ENCODE peak calls at places on chromosomes 12 and 14, in eight cellular contexts. U is keratinocyte, K is cardiac muscle cell, M is epithelial cell of esophagus, X is CD14-positive monocyte, H is body of pancreas, F is HepG2, S is natural killer cell. Q is an unnamed sample.

GRCh38 chr12:11902525-11902875 is 168.2 kb upstream of the BCL2L14 start:
- DNase-seq in U (no peak), K (no peak), M (no peak), X (no peak), H (no peak), F (no peak), S (no peak), Q (no peak)

GRCh38 chr12:123142948-123143752 is 7.7 kb downstream of the PITPNM2 start:
- DNase-seq in U (no peak), K (peak; percentile 16), M (no peak), X (peak; percentile 57), H (no peak), F (peak; percentile 66), S (no peak), Q (peak; percentile 59)

GRCh38 chr12:121490401-121491257 is 90.2 kb downstream of the KDM2B start:
- DNase-seq in U (no peak), K (no peak), M (no peak), X (no peak), H (no peak), F (peak; percentile 95), S (no peak), Q (peak; percentile 49)

GRCh38 chr12:94062194-94062593 is 86.2 kb upstream of the PLXNC1 start:
- DNase-seq in U (no peak), K (no peak), M (no peak), X (no peak), H (no peak), F (no peak), S (no peak), Q (no peak)

GRCh38 chr12:83016226-83016835 is 329.6 kb downstream of the TMTC2 start:
- DNase-seq in U (peak; percentile 25), K (peak; percentile 27), M (peak; percentile 92), X (no peak), H (peak; percentile 71), F (peak; percentile 5), S (no peak), Q (no peak)

GRCh38 chr12:100504820-100505219 is 31.2 kb downstream of the NR1H4 start:
- DNase-seq in U (no peak), K (no peak), M (no peak), X (no peak), H (peak; percentile 45), F (no peak), S (no peak), Q (peak; percentile 75)

GRCh38 chr14:101226603-101227425 is 323.3 kb upstream of the RTL1 start:
- DNase-seq in U (no peak), K (no peak), M (no peak), X (no peak), H (peak; percentile 40), F (peak; percentile 72), S (no peak), Q (no peak)

GRCh38 chr12:131803995-131804521 is 24.1 kb upstream of the MMP17 start:
- DNase-seq in U (no peak), K (no peak), M (no peak), X (no peak), H (no peak), F (no peak), S (no peak), Q (no peak)

GRCh38 chr12:6867407-6868210 is at the start of gene TPI1:
- DNase-seq in U (no peak), K (peak; percentile 89), M (peak; percentile 81), X (peak; percentile 80), H (peak; percentile 85), F (peak; percentile 39), S (peak; percentile 66), Q (peak; percentile 94)

GRCh38 chr12:116539905-116540482 is 19.2 kb upstream of the MAP1LC3B2 start:
- DNase-seq in U (no peak), K (peak; percentile 37), M (peak; percentile 66), X (no peak), H (peak; percentile 76), F (no peak), S (no peak), Q (no peak)

GRCh38 chr14:23551266-23552028 is at the start of gene ZFHX2:
- DNase-seq in U (no peak), K (peak; percentile 90), M (peak; percentile 59), X (no peak), H (peak; percentile 90), F (peak; percentile 92), S (peak; percentile 54), Q (peak; percentile 92)

GRCh38 chr12:121795029-121795977 is 1.8 kb upstream of the RHOF start:
- DNase-seq in U (no peak), K (peak; percentile 85), M (peak; percentile 84), X (peak; percentile 83), H (peak; percentile 94), F (peak; percentile 83), S (peak; percentile 89), Q (peak; percentile 92)

GRCh38 chr12:104676636-104677035 is 219.9 kb downstream of the CHST11 start:
- DNase-seq in U (no peak), K (no peak), M (no peak), X (no peak), H (no peak), F (no peak), S (no peak), Q (no peak)

GRCh38 chr14:69153848-69154208 is 909 bp upstream of the DCAF5 start:
- DNase-seq in U (no peak), K (peak; percentile 45), M (peak; percentile 15), X (no peak), H (peak; percentile 50), F (peak; percentile 9), S (no peak), Q (no peak)

GRCh38 chr14:24871302-24871701 is 178.6 kb downstream of the STXBP6 start:
- DNase-seq in U (no peak), K (no peak), M (peak; percentile 1), X (no peak), H (no peak), F (peak; percentile 87), S (no peak), Q (no peak)

GRCh38 chr12:4286228-4286627 is 12.7 kb downstream of the CCND2 start:
- DNase-seq in U (no peak), K (no peak), M (no peak), X (peak; percentile 72), H (no peak), F (no peak), S (no peak), Q (no peak)

GRCh38 chr12:69534389-69534822 is 50.9 kb upstream of the CCT2 start:
- DNase-seq in U (peak; percentile 56), K (peak; percentile 83), M (peak; percentile 98), X (no peak), H (peak; percentile 24), F (peak; percentile 6), S (no peak), Q (no peak)

GRCh38 chr14:75495882-75496281 is 26.4 kb upstream of the BATF start:
- DNase-seq in U (no peak), K (no peak), M (no peak), X (no peak), H (no peak), F (no peak), S (no peak), Q (no peak)

GRCh38 chr14:101687756-101688546 is 73.6 kb upstream of the PPP2R5C start:
- DNase-seq in U (no peak), K (no peak), M (peak; percentile 34), X (no peak), H (no peak), F (no peak), S (no peak), Q (no peak)

DNA sequence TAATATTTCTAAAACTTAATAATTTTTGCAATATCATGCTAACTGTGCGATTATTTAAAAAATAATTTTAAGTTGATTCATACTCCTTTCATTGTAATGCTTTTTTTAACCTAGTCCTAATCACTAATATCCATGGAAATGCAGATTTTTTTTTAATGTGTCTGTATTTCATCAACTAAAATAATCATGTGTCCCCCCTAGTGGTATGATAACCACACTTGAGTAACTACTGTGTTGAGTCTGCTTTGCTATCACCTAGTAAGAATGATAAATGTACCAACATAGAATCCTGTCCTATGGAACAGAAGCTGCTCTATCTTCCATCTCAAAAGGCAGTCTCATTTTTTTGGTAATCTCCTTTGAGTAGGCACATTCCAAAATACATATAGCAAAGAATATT is 19.1 kb upstream of the SYNE2 start:
- DNase-seq in U (no peak), K (no peak), M (no peak), X (no peak), H (no peak), F (no peak), S (no peak), Q (no peak)
- TF ChIP-seq CTCF in U (no peak), K (no peak), M (no peak), X (no peak), H (no peak), F (no peak), S (no peak), Q (no peak)

DNA sequence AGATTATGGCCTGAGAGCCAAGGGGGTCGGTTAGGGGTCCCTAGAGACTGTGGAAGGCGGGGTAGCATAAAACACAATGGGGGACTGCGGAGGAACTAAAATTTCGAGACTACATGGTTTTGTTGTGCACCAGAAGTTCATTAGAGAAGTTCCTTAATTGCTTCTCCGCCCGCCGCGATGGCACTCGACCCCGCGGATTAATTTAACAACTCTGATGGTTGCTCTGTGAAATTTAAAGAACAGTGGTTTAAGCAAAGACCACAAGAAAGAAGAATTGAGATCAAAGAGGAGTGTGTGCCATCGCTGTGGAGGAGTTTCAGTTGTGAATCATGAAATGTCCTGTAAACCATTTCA is 1.4 kb upstream of the CCDC88C start:
- DNase-seq in U (no peak), K (no peak), M (no peak), X (no peak), H (no peak), F (no peak), S (no peak), Q (peak; percentile 55)
- TF ChIP-seq CTCF in U (no peak), K (no peak), M (no peak), X (peak; percentile 53), H (no peak), F (no peak), S (peak; percentile 63), Q (no peak)

DNA sequence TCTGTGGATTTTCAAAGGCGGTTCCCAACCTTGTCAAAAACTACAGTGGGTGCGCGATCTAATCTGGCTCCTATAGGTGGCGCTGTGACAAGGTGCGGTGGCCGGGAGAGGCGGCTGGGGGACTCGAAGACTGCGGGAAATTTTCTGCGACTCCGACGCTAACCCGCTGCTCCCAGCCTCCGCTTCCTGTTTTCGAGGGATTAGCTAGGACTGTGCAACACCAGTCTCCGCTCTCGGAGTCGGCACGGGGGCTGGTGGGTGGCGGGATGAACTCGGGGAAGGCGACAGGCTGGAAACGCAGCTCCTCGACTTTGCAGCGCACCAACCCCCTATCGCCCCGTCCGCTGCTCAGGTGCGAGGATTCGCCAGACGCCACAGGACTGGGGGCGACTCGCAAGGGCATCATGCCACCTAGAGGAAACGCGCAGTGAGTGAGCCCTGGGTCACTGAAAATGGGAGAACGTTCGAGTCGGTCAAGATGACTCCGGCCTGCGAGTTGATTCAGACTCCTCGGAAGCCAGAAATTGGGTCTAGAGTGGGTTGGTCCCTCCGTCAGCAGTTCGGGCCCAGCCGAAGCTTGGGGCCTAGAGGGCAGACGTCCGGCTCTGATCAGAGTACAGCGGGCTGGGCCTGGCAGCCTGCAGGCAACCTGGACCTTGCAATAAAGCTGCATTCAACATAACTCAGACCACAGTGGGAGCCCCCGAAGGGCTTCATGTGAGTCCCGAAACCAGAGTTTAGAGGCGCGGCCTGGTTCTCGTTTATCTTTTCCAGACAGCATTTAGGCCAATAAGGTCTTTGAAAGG is 5.5 kb upstream of the PAX9 start:
- DNase-seq in U (no peak), K (peak; percentile 79), M (peak; percentile 73), X (no peak), H (peak; percentile 36), F (peak; percentile 52), S (no peak), Q (no peak)
- TF ChIP-seq CTCF in U (peak; percentile 65), K (peak; percentile 37), M (peak; percentile 81), X (no peak), H (peak; percentile 40), F (peak; percentile 66), S (no peak), Q (no peak)

GRCh38 chr12:48750215-48750614 is 33.7 kb upstream of the CCNT1 start:
- DNase-seq in U (no peak), K (no peak), M (peak; percentile 12), X (no peak), H (no peak), F (no peak), S (no peak), Q (no peak)

GRCh38 chr12:48750769-48751356 is 34.4 kb upstream of the CCNT1 start:
- DNase-seq in U (no peak), K (no peak), M (peak; percentile 58), X (no peak), H (no peak), F (no peak), S (no peak), Q (no peak)
- TF ChIP-seq CTCF in U (no peak), K (no peak), M (no peak), X (no peak), H (no peak), F (no peak), S (no peak), Q (no peak)